ENCODE peak calls at places on chromosomes 11 and 22, in seven cellular contexts. A is tibial nerve, B is left ventricle myocardium inferior, W is thoracic aorta, Y is RWPE1, J is GM23248, H is breast epithelium. Q is an unnamed sample.

GRCh38 chr22:26462971-26463661 is 20.5 kb downstream of the HPS4 start:
- DNase-seq in A (no peak), W (no peak), B (no peak), H (no peak), J (no peak), Y (no peak), Q (no peak)

GRCh38 chr11:726278-726915 is 20.4 kb downstream of the EPS8L2 start:
- DNase-seq in Y (peak), H (peak), W (no peak), A (no peak), B (no peak), J (peak), Q (no peak)

GRCh38 chr11:294795-295194 is 4.5 kb downstream of the IFITM5 start:
- DNase-seq in W (no peak), H (no peak), B (peak), Y (no peak), A (no peak), J (no peak), Q (no peak)

GRCh38 chr22:42662114-42663021 is 13.2 kb upstream of the CYB5R3 start:
- DNase-seq in B (peak), Y (peak), J (peak), H (peak), W (no peak), A (peak), Q (no peak)

GRCh38 chr11:131663403-131664200 is 293.2 kb downstream of the NTM start:
- DNase-seq in H (peak), B (no peak), J (no peak), W (no peak), Y (no peak), A (no peak), Q (peak)

GRCh38 chr22:35399114-35399677 is 744 bp upstream of the MCM5 start:
- DNase-seq in W (no peak), A (no peak), Y (no peak), J (peak), B (no peak), H (no peak), Q (no peak)

GRCh38 chr22:44728761-44729261 is 23.6 kb upstream of the ARHGAP8 start:
- DNase-seq in Y (no peak), W (no peak), J (no peak), A (no peak), B (peak), H (no peak), Q (no peak)

GRCh38 chr11:109728056-109728455 is 306.1 kb downstream of the C11orf87 start:
- DNase-seq in J (no peak), A (no peak), H (no peak), Y (peak), B (no peak), W (no peak), Q (no peak)

GRCh38 chr22:19149047-19149883 is 827 bp downstream of the GSC2 start:
- DNase-seq in B (no peak), H (no peak), J (peak), Y (no peak), W (no peak), A (no peak), Q (no peak)

GRCh38 chr11:2313051-2313951 is 11.5 kb downstream of the TSPAN32 start:
- DNase-seq in Y (no peak), A (no peak), H (no peak), W (no peak), J (no peak), B (peak), Q (no peak)

GRCh38 chr11:71397328-71397860 is 50.8 kb downstream of the DHCR7 start:
- DNase-seq in Y (no peak), A (no peak), H (no peak), J (no peak), W (no peak), B (no peak), Q (no peak)

GRCh38 chr11:16097543-16097942 is 258.8 kb downstream of the SOX6 start:
- DNase-seq in Y (peak), B (no peak), J (no peak), W (no peak), A (no peak), H (no peak), Q (no peak)

GRCh38 chr11:79419120-79419519 is 21.7 kb downstream of the TENM4 start:
- DNase-seq in J (peak), Y (peak), A (no peak), W (no peak), B (no peak), H (no peak), Q (peak)

GRCh38 chr11:108551653-108552462 is 41.7 kb downstream of the EXPH5 start:
- DNase-seq in W (no peak), A (no peak), J (peak), H (no peak), B (no peak), Y (no peak), Q (no peak)

GRCh38 chr11:77081381-77081851 is 14.6 kb downstream of the CAPN5 start:
- DNase-seq in A (peak), J (no peak), B (no peak), H (no peak), W (peak), Y (no peak), Q (no peak)

GRCh38 chr22:17734197-17734596 is 40.1 kb downstream of the BID start:
- DNase-seq in Y (no peak), J (peak), W (no peak), A (no peak), H (no peak), B (no peak), Q (no peak)

GRCh38 chr22:44192811-44193536 is 12.2 kb downstream of the PARVG start:
- DNase-seq in H (no peak), W (no peak), B (no peak), J (no peak), A (no peak), Y (no peak), Q (no peak)

GRCh38 chr11:67001332-67001731 is 21.6 kb upstream of the SYT12 start:
- DNase-seq in A (no peak), B (no peak), J (no peak), W (no peak), H (no peak), Y (no peak), Q (no peak)

GRCh38 chr11:85685820-85686459 is at the start of gene CCDC89:
- DNase-seq in B (peak), W (peak), A (peak), J (peak), H (peak), Y (no peak), Q (peak)

GRCh38 chr11:36447947-36448346 is 62.1 kb downstream of the TRAF6 start:
- DNase-seq in A (no peak), B (no peak), Y (peak), H (peak), J (no peak), W (no peak), Q (no peak)

GRCh38 chr11:61334434-61335354 is 1.7 kb downstream of the TKFC start:
- DNase-seq in A (no peak), W (no peak), Y (peak), B (no peak), J (peak), H (no peak), Q (no peak)

GRCh38 chr11:82829101-82829500 is 71.1 kb downstream of the PRCP start:
- DNase-seq in J (no peak), B (no peak), Y (no peak), H (no peak), A (no peak), W (no peak), Q (no peak)

GRCh38 chr11:33970984-33971466 is 79.1 kb upstream of the LMO2 start:
- DNase-seq in J (peak), A (no peak), Y (peak), H (peak), W (peak), B (no peak), Q (peak)

GRCh38 chr22:35174398-35174797 is 82.9 kb upstream of the HMGXB4 start:
- DNase-seq in A (no peak), Y (no peak), H (no peak), B (no peak), W (no peak), J (no peak), Q (no peak)

GRCh38 chr11:32385998-32386397 is 49.3 kb downstream of the WT1 start:
- DNase-seq in H (no peak), A (no peak), J (peak), B (no peak), W (no peak), Y (peak), Q (peak)

GRCh38 chr11:82722236-82722635 is 11.4 kb downstream of the FAM181B start:
- DNase-seq in H (no peak), A (no peak), Y (no peak), J (peak), W (no peak), B (no peak), Q (no peak)

GRCh38 chr11:94583885-94584500 is 16.8 kb downstream of the PIWIL4 start:
- DNase-seq in H (no peak), W (no peak), B (no peak), A (no peak), Y (no peak), J (peak), Q (no peak)

GRCh38 chr11:13114566-13115465 is 105.7 kb downstream of the RASSF10 start:
- DNase-seq in J (peak), B (no peak), H (peak), Y (no peak), W (no peak), A (no peak), Q (no peak)

GRCh38 chr11:112421854-112422253 is 161.2 kb upstream of the PLET1 start:
- DNase-seq in W (no peak), J (no peak), Y (no peak), B (no peak), A (no peak), H (no peak), Q (no peak)

GRCh38 chr22:21605887-21606564 is 23.8 kb downstream of the YDJC start:
- DNase-seq in J (no peak), Y (no peak), H (no peak), W (no peak), B (no peak), A (no peak), Q (no peak)

GRCh38 chr11:8040921-8041285 is 40.1 kb upstream of the TUB start:
- DNase-seq in Y (no peak), H (peak), W (no peak), A (no peak), J (no peak), B (no peak), Q (no peak)

GRCh38 chr11:103539166-103539565 is 429.9 kb downstream of the DYNC2H1 start:
- DNase-seq in J (no peak), A (no peak), Y (no peak), W (no peak), B (no peak), H (no peak), Q (no peak)

GRCh38 chr22:38767313-38767712 is 11.5 kb upstream of the SUN2 start:
- DNase-seq in H (no peak), Y (no peak), B (no peak), W (no peak), A (no peak), J (no peak), Q (no peak)

GRCh38 chr11:4072668-4073285 is 21.8 kb upstream of the RRM1 start:
- DNase-seq in B (no peak), A (no peak), W (no peak), H (peak), J (peak), Y (peak), Q (peak)

GRCh38 chr22:39296535-39296934 is 22.9 kb downstream of the RPL3 start:
- DNase-seq in Y (no peak), W (no peak), H (no peak), B (no peak), A (no peak), J (no peak), Q (no peak)

GRCh38 chr11:33692013-33692504 is 8.6 kb downstream of the C11orf91 start:
- DNase-seq in H (peak), B (peak), Y (peak), A (peak), J (peak), W (no peak), Q (peak)

DNA sequence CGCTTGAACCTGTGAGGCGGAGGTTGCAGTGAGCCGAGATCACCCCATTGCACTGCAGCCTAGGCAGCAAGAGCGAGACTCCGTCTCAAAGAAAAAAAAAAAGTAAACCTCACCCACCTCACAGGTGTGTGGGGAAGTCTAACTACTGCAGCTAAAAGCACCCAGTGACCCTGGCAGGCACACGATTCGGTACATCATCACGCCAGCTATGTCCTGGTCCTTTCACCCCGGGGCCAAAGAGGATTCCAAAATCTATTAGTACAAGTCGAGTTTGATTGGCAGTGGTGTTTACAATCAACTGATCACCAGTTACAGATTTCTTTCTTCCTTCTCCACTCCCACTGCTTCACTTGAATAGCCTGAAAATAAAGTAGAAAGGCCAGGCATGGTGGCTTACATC is 6.3 kb downstream of the TST start:
- DNase-seq in Y (no peak), B (no peak), J (no peak), H (no peak), A (no peak), W (no peak), Q (no peak)
- H3K27ac ChIP-seq in Y (peak), B (peak), J (no peak), H (no peak), A (no peak), W (no peak), Q (peak)

GRCh38 chr11:68653486-68654430 is 30.6 kb upstream of the GAL start:
- DNase-seq in B (no peak), Y (no peak), W (no peak), J (no peak), H (no peak), A (no peak), Q (no peak)
- H3K27ac ChIP-seq in B (no peak), Y (no peak), W (no peak), J (no peak), H (no peak), A (no peak), Q (no peak)

DNA sequence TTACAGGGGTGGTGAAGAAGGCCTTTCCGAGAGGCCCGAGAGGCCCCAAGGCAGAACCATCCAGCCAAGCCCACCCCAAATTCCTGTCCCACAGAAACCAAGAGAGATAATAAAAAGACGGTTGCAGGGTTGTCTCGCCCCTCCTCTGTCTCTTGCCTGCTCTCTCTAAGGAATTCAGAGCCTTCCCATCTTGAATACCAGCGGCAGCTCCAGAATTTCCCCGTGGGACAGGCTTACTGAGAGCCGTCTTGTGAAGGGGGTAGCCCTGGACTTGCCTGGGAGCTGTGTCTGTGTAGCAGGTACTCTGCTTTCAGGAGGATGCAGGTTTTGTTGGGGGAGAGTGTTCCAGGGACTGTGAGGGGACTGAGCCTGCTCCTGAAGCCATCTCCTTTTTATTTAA is 9.6 kb upstream of the EIF3D start:
- DNase-seq in B (no peak), W (no peak), A (no peak), Y (no peak), J (no peak), H (no peak), Q (no peak)
- H3K27ac ChIP-seq in B (no peak), W (no peak), A (no peak), Y (peak), J (no peak), H (no peak), Q (no peak)

DNA sequence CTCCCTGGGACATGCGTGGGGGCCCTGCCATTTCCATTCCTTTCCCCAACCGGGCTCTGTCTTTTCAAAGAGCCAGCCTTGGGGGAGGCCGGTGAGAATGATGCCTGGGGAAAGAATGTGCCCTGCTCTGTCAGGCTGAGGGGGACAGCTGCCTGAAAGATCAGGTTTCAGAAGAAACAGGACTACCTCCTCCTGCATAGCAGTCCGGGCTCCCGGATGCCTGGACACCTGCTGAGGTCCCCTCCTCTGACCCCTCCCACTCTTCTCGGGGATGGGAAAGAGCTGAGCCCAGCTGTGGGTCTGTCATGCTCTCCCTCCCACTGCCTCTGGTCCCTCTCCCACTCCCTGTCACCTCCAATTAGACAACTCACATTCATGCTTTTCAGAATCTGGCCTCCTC is 41.8 kb upstream of the CDON start:
- DNase-seq in Y (no peak), A (no peak), J (no peak), H (no peak), W (no peak), B (no peak), Q (no peak)
- H3K27ac ChIP-seq in Y (no peak), A (no peak), J (no peak), H (no peak), W (no peak), B (no peak), Q (no peak)

DNA sequence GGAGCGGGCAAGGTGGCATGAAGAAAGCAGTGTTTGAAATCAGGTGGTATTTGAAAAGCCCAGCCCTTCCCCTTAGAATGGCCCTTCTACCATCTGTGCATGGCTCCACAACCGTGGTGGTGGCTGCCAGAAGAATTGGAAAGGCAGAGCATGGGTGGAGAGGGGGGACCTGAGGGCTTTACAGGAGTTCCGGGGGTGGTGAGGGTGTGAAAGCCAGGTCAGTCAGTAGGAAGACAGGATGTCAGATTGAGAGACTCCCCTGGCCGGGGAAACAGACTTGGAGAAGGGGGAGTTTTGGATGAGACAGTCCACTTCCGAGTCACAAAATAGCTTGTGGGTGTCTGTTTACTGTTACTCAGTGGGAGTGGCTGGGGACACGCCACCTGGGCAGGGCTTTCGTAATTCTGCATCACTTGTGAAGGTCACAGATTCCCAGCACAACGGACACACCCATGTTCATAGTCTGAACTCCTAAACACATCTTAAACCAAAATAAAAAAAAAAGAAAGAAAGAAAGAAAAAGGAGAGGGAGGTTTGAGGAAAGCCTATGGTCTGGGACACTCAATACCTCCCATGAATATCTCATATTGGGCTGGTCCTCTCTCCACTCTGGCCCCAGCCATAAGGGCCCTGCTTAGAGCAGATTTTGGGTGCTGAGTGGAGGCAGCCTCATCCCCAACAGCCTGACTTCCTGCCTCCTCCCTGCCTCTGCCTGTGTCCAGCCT is 24.4 kb upstream of the SMIM35 start:
- DNase-seq in B (no peak), W (no peak), A (no peak), Y (no peak), J (no peak), H (no peak), Q (no peak)
- H3K27ac ChIP-seq in B (no peak), W (no peak), A (no peak), Y (no peak), J (no peak), H (no peak), Q (no peak)

DNA sequence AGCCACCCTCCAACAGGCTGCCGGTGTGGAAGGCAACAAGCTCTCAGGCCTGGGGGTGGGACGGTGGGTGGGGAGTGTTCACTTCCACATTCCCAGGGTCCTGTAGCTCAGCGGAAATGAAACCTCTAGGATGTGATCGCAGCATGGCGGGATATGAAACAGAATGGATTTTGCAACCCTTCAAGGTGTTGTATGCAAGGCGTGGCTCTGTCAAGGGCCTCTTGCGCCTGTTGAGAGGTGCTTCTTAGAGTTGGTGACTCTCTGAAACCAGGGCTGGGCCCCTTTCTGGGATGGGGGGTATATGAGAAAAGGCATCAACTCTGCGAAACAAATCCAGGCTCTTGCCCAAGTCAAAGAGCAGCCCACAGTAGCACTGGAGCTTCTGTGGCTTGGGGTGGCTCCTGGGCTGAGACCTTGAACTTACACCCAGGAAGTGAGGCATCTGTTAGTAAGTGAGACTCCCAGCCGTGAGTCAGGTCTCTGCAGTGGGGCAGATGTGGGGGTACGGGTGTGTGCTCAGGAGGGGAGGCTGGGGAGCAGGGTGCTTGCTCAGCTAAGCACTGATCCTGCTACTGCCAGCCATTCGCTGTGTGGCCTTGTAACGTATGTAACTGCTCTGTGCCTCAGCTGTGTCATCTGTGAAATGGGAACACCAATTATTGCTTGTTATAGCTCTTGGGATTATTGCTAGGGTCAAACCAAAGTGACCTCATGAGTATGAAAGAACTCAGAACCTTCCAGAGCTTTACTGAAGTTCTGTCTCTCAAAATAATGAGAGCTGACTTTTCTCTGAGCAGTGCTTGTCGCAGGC is 28.3 kb downstream of the NECTIN1 start:
- DNase-seq in H (no peak), Y (peak), A (no peak), B (no peak), J (peak), W (no peak), Q (no peak)
- H3K27ac ChIP-seq in H (no peak), Y (peak), A (no peak), B (peak), J (no peak), W (no peak), Q (no peak)